ENCODE peak calls at places on chromosome 13, in ten cellular contexts. I is A172; Z is mucosa of gallbladder; B is sigmoid colon; H is SK-N-DZ; W is adipocyte; F is stimulated activated CD4-positive, alpha-beta T cell treated with anti-CD3 and anti-CD28 coated beads, Interleukin-4, amount 100 ng/mL, for 48 hours; C is spleen; Y is T-cell; R is DMS79 treated with DMSO at 0.1 percent for 48 hours. G is an unnamed sample.

GRCh38 chr13:113883314-113883811 is 19.5 kb upstream of the GAS6 start:
- DNase-seq in R (no peak), Z (no peak), H (no peak), B (no peak), F (no peak), Y (no peak), C (no peak), W (no peak), I (no peak), G (no peak)

GRCh38 chr13:28408235-28408848 is 86.6 kb downstream of the FLT1 start:
- DNase-seq in R (no peak), H (no peak), Y (no peak), C (peak), W (no peak), F (no peak), Z (peak), B (no peak), I (no peak), G (no peak)

GRCh38 chr13:101449971-101450748 is 2.3 kb upstream of the ITGBL1 start:
- DNase-seq in H (no peak), Z (no peak), F (no peak), I (peak), Y (no peak), C (no peak), R (no peak), W (peak), B (no peak), G (peak)

GRCh38 chr13:111623743-111624505 is 303.5 kb downstream of the TEX29 start:
- DNase-seq in R (no peak), H (no peak), Y (no peak), I (no peak), Z (no peak), B (no peak), C (no peak), W (no peak), F (no peak), G (no peak)

GRCh38 chr13:29752175-29752574 is 98.2 kb downstream of the UBL3 start:
- DNase-seq in H (no peak), Z (no peak), B (no peak), W (no peak), R (no peak), F (no peak), C (no peak), I (no peak), Y (no peak), G (no peak)

GRCh38 chr13:24866488-24866887 is 102.5 kb downstream of the RNF17 start:
- DNase-seq in F (no peak), Y (no peak), W (no peak), B (no peak), I (no peak), C (no peak), H (no peak), R (no peak), Z (no peak), G (no peak)

GRCh38 chr13:112953591-112954487 is 15.2 kb upstream of the MCF2L start:
- DNase-seq in H (no peak), B (peak), W (no peak), I (no peak), R (no peak), Y (no peak), Z (no peak), C (peak), F (no peak), G (no peak)

GRCh38 chr13:65932587-65933239 is 1297.4 kb downstream of the PCDH9 start:
- DNase-seq in F (no peak), Y (no peak), B (no peak), Z (no peak), H (no peak), I (no peak), C (no peak), W (peak), R (no peak), G (no peak)

GRCh38 chr13:100517135-100517534 is 71.5 kb downstream of the GGACT start:
- DNase-seq in Z (peak), B (no peak), W (no peak), Y (no peak), F (no peak), C (no peak), H (no peak), I (no peak), R (no peak), G (no peak)

GRCh38 chr13:110826101-110826500 is 88.8 kb downstream of the ANKRD10 start:
- DNase-seq in Y (no peak), W (no peak), I (no peak), R (no peak), H (no peak), F (no peak), B (no peak), C (no peak), Z (no peak), G (no peak)

GRCh38 chr13:70253411-70253810 is 145.2 kb upstream of the KLHL1 start:
- DNase-seq in B (no peak), W (no peak), C (no peak), I (no peak), H (no peak), R (no peak), F (no peak), Z (no peak), Y (no peak), G (no peak)

GRCh38 chr13:97310809-97311436 is 88.8 kb downstream of the MBNL2 start:
- DNase-seq in R (no peak), F (no peak), H (peak), B (no peak), C (no peak), Z (no peak), Y (no peak), W (no peak), I (no peak), G (no peak)

GRCh38 chr13:95523598-95523997 is 28.9 kb upstream of the CLDN10 start:
- DNase-seq in B (no peak), Z (no peak), I (no peak), Y (no peak), R (no peak), H (no peak), F (no peak), C (no peak), W (no peak), G (no peak)

GRCh38 chr13:77521595-77522367 is 13.7 kb upstream of the SCEL start:
- DNase-seq in I (peak), Z (no peak), H (no peak), C (no peak), B (no peak), W (peak), Y (no peak), F (no peak), R (no peak), G (peak)

GRCh38 chr13:59112375-59112774 is 1051.4 kb downstream of the DIAPH3 start:
- DNase-seq in B (peak), W (peak), R (no peak), C (no peak), Z (peak), F (no peak), Y (no peak), I (peak), H (peak), G (no peak)

GRCh38 chr13:111973186-111974064 is 93.5 kb upstream of the SOX1 start:
- DNase-seq in F (no peak), R (no peak), H (no peak), I (no peak), Z (no peak), C (no peak), Y (no peak), B (no peak), W (no peak), G (no peak)